ENCODE peak calls at places on chromosomes 7 and 10, in four cellular contexts. One of them, this sample, is unnamed.

GRCh38 chr10:10816453-10816852 is 201.2 kb upstream of the CELF2 start:
- DNase-seq in HCT116: no peak
- DNase-seq in uterus: no peak
- DNase-seq in IMR-90: peak; percentile 84
- DNase-seq in this sample: no peak

GRCh38 chr10:7610651-7611389 is 55.9 kb downstream of the ITIH5 start:
- DNase-seq in HCT116: peak; percentile 7
- DNase-seq in uterus: peak; percentile 35
- DNase-seq in IMR-90: peak; percentile 70
- DNase-seq in this sample: no peak

GRCh38 chr10:85995791-85996190 is 370.8 kb downstream of the GRID1 start:
- DNase-seq in HCT116: peak; percentile 29
- DNase-seq in uterus: no peak
- DNase-seq in IMR-90: peak; percentile 0
- DNase-seq in this sample: no peak

GRCh38 chr10:11472158-11472753 is 139.2 kb downstream of the USP6NL start:
- DNase-seq in HCT116: peak; percentile 37
- DNase-seq in uterus: peak; percentile 44
- DNase-seq in IMR-90: peak; percentile 41
- DNase-seq in this sample: peak; percentile 89

GRCh38 chr7:18087031-18087686 is 59.5 kb upstream of the PRPS1L1 start:
- DNase-seq in HCT116: no peak
- DNase-seq in uterus: peak; percentile 31
- DNase-seq in IMR-90: no peak
- DNase-seq in this sample: peak; percentile 59

GRCh38 chr10:52755297-52756062 is 17.1 kb downstream of the MBL2 start:
- DNase-seq in HCT116: no peak
- DNase-seq in uterus: no peak
- DNase-seq in IMR-90: peak; percentile 70
- DNase-seq in this sample: no peak

GRCh38 chr7:144835166-144835611 is 664 bp downstream of the TPK1 start:
- DNase-seq in HCT116: no peak
- DNase-seq in uterus: peak; percentile 33
- DNase-seq in IMR-90: peak; percentile 13
- DNase-seq in this sample: no peak

GRCh38 chr7:117837841-117838240 is 35.4 kb downstream of the CTTNBP2 start:
- DNase-seq in HCT116: no peak
- DNase-seq in uterus: no peak
- DNase-seq in IMR-90: no peak
- DNase-seq in this sample: no peak

GRCh38 chr7:142853739-142854504 is 954 bp upstream of the EPHB6 start:
- DNase-seq in HCT116: peak; percentile 35
- DNase-seq in uterus: peak; percentile 65
- DNase-seq in IMR-90: peak; percentile 39
- DNase-seq in this sample: peak; percentile 95

GRCh38 chr7:158237672-158238335 is 349.8 kb downstream of the PTPRN2 start:
- DNase-seq in HCT116: no peak
- DNase-seq in uterus: no peak
- DNase-seq in IMR-90: no peak
- DNase-seq in this sample: peak; percentile 70

GRCh38 chr10:86446424-86446823 is 75.2 kb downstream of the WAPL start:
- DNase-seq in HCT116: no peak
- DNase-seq in uterus: no peak
- DNase-seq in IMR-90: peak; percentile 8
- DNase-seq in this sample: no peak

GRCh38 chr10:110857265-110858158 is 14.2 kb upstream of the PDCD4 start:
- DNase-seq in HCT116: no peak
- DNase-seq in uterus: peak; percentile 78
- DNase-seq in IMR-90: peak; percentile 84
- DNase-seq in this sample: no peak

GRCh38 chr7:92135100-92135429 is 788 bp upstream of the CYP51A1 start:
- DNase-seq in HCT116: no peak
- DNase-seq in uterus: peak; percentile 13
- DNase-seq in IMR-90: no peak
- DNase-seq in this sample: no peak

GRCh38 chr7:43119371-43120069 is 7.1 kb downstream of the HECW1 start:
- DNase-seq in HCT116: no peak
- DNase-seq in uterus: no peak
- DNase-seq in IMR-90: peak; percentile 90
- DNase-seq in this sample: no peak

GRCh38 chr7:5704534-5704922 is 76.9 kb downstream of the RNF216 start:
- DNase-seq in HCT116: peak; percentile 49
- DNase-seq in uterus: peak; percentile 86
- DNase-seq in IMR-90: peak; percentile 84
- DNase-seq in this sample: peak; percentile 82

GRCh38 chr7:127871226-127871625 is 160.0 kb downstream of the LRRC4 start:
- DNase-seq in HCT116: no peak
- DNase-seq in uterus: no peak
- DNase-seq in IMR-90: no peak
- DNase-seq in this sample: no peak

GRCh38 chr10:72086466-72087391 is 1.6 kb downstream of the SPOCK2 start:
- DNase-seq in HCT116: no peak
- DNase-seq in uterus: peak; percentile 37
- DNase-seq in IMR-90: peak; percentile 19
- DNase-seq in this sample: peak; percentile 96
- TF ChIP-seq CTCF in HCT116: no peak
- TF ChIP-seq CTCF in uterus: no peak
- TF ChIP-seq CTCF in IMR-90: no peak
- TF ChIP-seq CTCF in this sample: peak; percentile 10

DNA sequence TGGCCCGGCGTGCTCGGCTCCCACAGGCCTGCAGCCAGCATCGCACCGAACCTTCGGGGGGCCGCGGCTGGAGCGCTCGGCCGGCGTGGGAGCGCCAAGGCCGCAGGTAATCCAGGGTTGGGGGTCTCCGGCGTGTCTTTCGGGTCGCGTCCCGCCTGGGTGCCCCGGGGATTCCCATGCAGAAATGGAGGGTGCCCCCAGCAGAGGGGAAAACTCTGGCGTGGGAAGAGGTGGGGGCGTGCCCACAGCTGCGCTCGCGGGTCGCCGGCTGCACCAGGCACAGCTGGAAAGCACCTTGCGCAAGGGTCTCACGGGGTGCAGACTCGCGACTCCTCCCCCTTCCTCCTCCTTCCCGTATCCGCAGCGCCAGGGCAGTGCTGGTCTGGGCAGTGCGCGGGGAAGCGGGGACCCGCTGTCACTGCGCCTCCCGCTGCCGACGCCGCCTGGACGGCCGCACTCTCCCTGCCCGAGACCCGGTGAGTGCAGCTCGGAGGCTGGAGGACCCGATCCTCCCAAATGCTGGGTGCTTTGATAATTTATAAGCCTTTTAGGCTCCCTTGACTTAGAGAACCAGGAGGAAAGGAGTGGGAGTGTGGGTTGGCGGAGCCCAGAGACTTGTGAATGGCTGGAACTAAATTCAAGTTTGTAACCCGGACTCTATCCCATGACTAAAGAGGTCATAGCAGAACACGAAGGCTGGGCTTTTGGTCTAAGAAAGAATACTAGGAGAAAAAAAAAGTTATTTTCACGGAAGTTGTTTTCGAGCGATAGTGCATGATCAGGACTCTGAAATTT is 486 bp downstream of the MAP3K8 start:
- DNase-seq in HCT116: peak; percentile 31
- DNase-seq in uterus: peak; percentile 89
- DNase-seq in IMR-90: peak; percentile 74
- DNase-seq in this sample: peak; percentile 96
- TF ChIP-seq POLR2A in HCT116: no peak
- TF ChIP-seq POLR2A in uterus: peak; percentile 82
- TF ChIP-seq POLR2A in IMR-90: no peak
- TF ChIP-seq POLR2A in this sample: peak; percentile 93

GRCh38 chr7:139699640-139700504 is 77.9 kb downstream of the HIPK2 start:
- DNase-seq in HCT116: no peak
- DNase-seq in uterus: no peak
- DNase-seq in IMR-90: no peak
- DNase-seq in this sample: no peak
- TF ChIP-seq CTCF in HCT116: peak; percentile 46
- TF ChIP-seq CTCF in uterus: no peak
- TF ChIP-seq CTCF in IMR-90: no peak
- TF ChIP-seq CTCF in this sample: no peak

DNA sequence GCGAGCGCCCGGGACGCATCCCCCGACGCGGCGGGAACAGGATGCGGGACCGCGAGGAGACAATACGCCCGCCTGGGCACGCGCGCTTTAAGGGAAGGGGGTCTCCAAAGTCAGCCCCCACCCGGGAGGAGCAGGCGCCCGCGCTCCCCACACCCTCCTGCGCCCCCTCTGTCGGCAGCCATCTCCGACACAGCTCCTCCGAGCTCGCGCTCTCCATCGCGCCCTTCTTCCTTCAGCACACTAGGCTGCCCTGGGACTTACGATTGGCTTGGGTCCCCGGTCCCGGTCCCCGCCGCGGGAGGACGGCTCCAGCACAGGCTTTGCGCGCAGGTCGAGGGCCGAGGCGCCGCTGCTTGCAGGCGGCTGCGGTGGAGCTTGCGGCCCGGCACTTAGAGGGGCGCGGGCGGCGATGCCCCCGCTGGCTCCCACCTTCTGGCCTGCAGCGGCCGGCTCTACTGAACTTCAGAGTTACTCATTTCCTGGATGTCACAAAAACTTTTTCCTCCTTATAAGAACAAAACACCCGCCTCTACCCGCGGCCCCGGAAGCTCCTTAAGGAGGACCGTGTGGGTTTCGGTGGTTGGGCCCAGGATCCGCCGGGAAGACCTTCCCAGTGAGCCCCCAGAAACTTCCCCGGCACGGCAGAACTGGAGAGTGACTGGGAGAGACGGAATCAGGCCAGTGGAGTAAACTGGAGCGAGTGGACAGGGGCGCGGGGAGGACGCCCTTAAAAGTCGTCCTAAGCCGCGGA is at the start of gene ITPRIP:
- DNase-seq in HCT116: peak; percentile 69
- DNase-seq in uterus: peak; percentile 88
- DNase-seq in IMR-90: peak; percentile 87
- DNase-seq in this sample: peak; percentile 93
- TF ChIP-seq POLR2A in HCT116: peak; percentile 87
- TF ChIP-seq POLR2A in uterus: peak; percentile 95
- TF ChIP-seq POLR2A in IMR-90: peak; percentile 97
- TF ChIP-seq POLR2A in this sample: peak; percentile 71